ENCODE peak calls at places on chromosomes 11 and 22, in four cellular contexts. One of them, this sample, is unnamed.

GRCh38 chr11:1351278-1351937 is 38.3 kb upstream of the BRSK2 start:
- DNase-seq in RWPE1: peak
- DNase-seq in uterus: no peak
- DNase-seq in brain microvascular endothelial cell: no peak
- DNase-seq in this sample: no peak

GRCh38 chr11:59710136-59710847 is 3.4 kb downstream of the OR10V1 start:
- DNase-seq in brain microvascular endothelial cell: no peak
- DNase-seq in RWPE1: no peak
- DNase-seq in uterus: no peak
- DNase-seq in this sample: no peak

GRCh38 chr11:77073328-77074001 is 6.7 kb downstream of the CAPN5 start:
- DNase-seq in brain microvascular endothelial cell: peak
- DNase-seq in uterus: peak
- DNase-seq in RWPE1: peak
- DNase-seq in this sample: peak

GRCh38 chr11:48052183-48053040 is 72.1 kb downstream of the PTPRJ start:
- DNase-seq in uterus: no peak
- DNase-seq in brain microvascular endothelial cell: peak
- DNase-seq in RWPE1: peak
- DNase-seq in this sample: no peak

GRCh38 chr22:37664249-37665101 is 6.0 kb downstream of the PDXP start:
- DNase-seq in uterus: no peak
- DNase-seq in RWPE1: no peak
- DNase-seq in brain microvascular endothelial cell: no peak
- DNase-seq in this sample: peak

GRCh38 chr11:66967670-66968425 is 7.3 kb upstream of the C11orf86 start:
- DNase-seq in brain microvascular endothelial cell: peak
- DNase-seq in uterus: no peak
- DNase-seq in RWPE1: peak
- DNase-seq in this sample: no peak

GRCh38 chr22:38338772-38339379 is 21.6 kb upstream of the CSNK1E start:
- DNase-seq in RWPE1: no peak
- DNase-seq in uterus: no peak
- DNase-seq in brain microvascular endothelial cell: no peak
- DNase-seq in this sample: no peak

GRCh38 chr11:45026835-45027234 is 76.2 kb upstream of the TP53I11 start:
- DNase-seq in brain microvascular endothelial cell: no peak
- DNase-seq in RWPE1: no peak
- DNase-seq in uterus: no peak
- DNase-seq in this sample: peak

GRCh38 chr11:72735495-72736027 is 16.6 kb downstream of the ARAP1 start:
- DNase-seq in brain microvascular endothelial cell: peak
- DNase-seq in uterus: no peak
- DNase-seq in RWPE1: no peak
- DNase-seq in this sample: no peak

GRCh38 chr11:17652556-17652955 is 66.8 kb upstream of the MYOD1 start:
- DNase-seq in brain microvascular endothelial cell: no peak
- DNase-seq in uterus: no peak
- DNase-seq in RWPE1: no peak
- DNase-seq in this sample: no peak

GRCh38 chr11:14001597-14001996 is 39.1 kb downstream of the SPON1 start:
- DNase-seq in brain microvascular endothelial cell: no peak
- DNase-seq in RWPE1: no peak
- DNase-seq in uterus: no peak
- DNase-seq in this sample: no peak

GRCh38 chr11:103338621-103339484 is 229.6 kb downstream of the DYNC2H1 start:
- DNase-seq in brain microvascular endothelial cell: peak
- DNase-seq in RWPE1: no peak
- DNase-seq in uterus: no peak
- DNase-seq in this sample: no peak

GRCh38 chr11:95256204-95256819 is 25.3 kb upstream of the SESN3 start:
- DNase-seq in uterus: no peak
- DNase-seq in brain microvascular endothelial cell: peak
- DNase-seq in RWPE1: no peak
- DNase-seq in this sample: no peak

GRCh38 chr22:45709004-45709739 is 37.5 kb downstream of the ATXN10 start:
- DNase-seq in brain microvascular endothelial cell: no peak
- DNase-seq in uterus: no peak
- DNase-seq in RWPE1: peak
- DNase-seq in this sample: no peak

GRCh38 chr22:42763965-42764480 is 43.4 kb upstream of the A4GALT start:
- DNase-seq in uterus: no peak
- DNase-seq in RWPE1: no peak
- DNase-seq in brain microvascular endothelial cell: no peak
- DNase-seq in this sample: peak

GRCh38 chr11:35082322-35083180 is 56.4 kb upstream of the CD44 start:
- DNase-seq in uterus: peak
- DNase-seq in brain microvascular endothelial cell: peak
- DNase-seq in RWPE1: peak
- DNase-seq in this sample: no peak

GRCh38 chr22:23073506-23074229 is 3.3 kb downstream of the GNAZ start:
- DNase-seq in uterus: no peak
- DNase-seq in RWPE1: no peak
- DNase-seq in brain microvascular endothelial cell: no peak
- DNase-seq in this sample: no peak

GRCh38 chr11:64539711-64540420 is 51.2 kb upstream of the SLC22A12 start:
- DNase-seq in brain microvascular endothelial cell: no peak
- DNase-seq in uterus: no peak
- DNase-seq in RWPE1: no peak
- DNase-seq in this sample: no peak
- H3K27ac ChIP-seq in brain microvascular endothelial cell: no peak
- H3K27ac ChIP-seq in uterus: no peak
- H3K27ac ChIP-seq in RWPE1: peak
- H3K27ac ChIP-seq in this sample: no peak

GRCh38 chr22:28029201-28029948 is 110.3 kb upstream of the PITPNB start:
- DNase-seq in RWPE1: no peak
- DNase-seq in brain microvascular endothelial cell: peak
- DNase-seq in uterus: no peak
- DNase-seq in this sample: no peak
- H3K27ac ChIP-seq in RWPE1: peak
- H3K27ac ChIP-seq in brain microvascular endothelial cell: no peak
- H3K27ac ChIP-seq in uterus: peak
- H3K27ac ChIP-seq in this sample: no peak

GRCh38 chr22:29079218-29079901 is 6.5 kb downstream of the KREMEN1 start:
- DNase-seq in RWPE1: no peak
- DNase-seq in brain microvascular endothelial cell: no peak
- DNase-seq in uterus: no peak
- DNase-seq in this sample: no peak
- H3K27ac ChIP-seq in RWPE1: no peak
- H3K27ac ChIP-seq in brain microvascular endothelial cell: no peak
- H3K27ac ChIP-seq in uterus: peak
- H3K27ac ChIP-seq in this sample: no peak

GRCh38 chr11:85961930-85962363 is 106.8 kb downstream of the CCDC83 start:
- DNase-seq in brain microvascular endothelial cell: peak
- DNase-seq in RWPE1: peak
- DNase-seq in uterus: no peak
- DNase-seq in this sample: no peak
- H3K27ac ChIP-seq in brain microvascular endothelial cell: no peak
- H3K27ac ChIP-seq in RWPE1: no peak
- H3K27ac ChIP-seq in uterus: no peak
- H3K27ac ChIP-seq in this sample: peak

GRCh38 chr22:25014896-25015755 is 62.6 kb downstream of the KIAA1671 start:
- DNase-seq in brain microvascular endothelial cell: no peak
- DNase-seq in uterus: no peak
- DNase-seq in RWPE1: no peak
- DNase-seq in this sample: no peak

GRCh38 chr22:25016311-25016710 is 63.8 kb downstream of the KIAA1671 start:
- DNase-seq in uterus: no peak
- DNase-seq in brain microvascular endothelial cell: no peak
- DNase-seq in RWPE1: no peak
- DNase-seq in this sample: no peak

GRCh38 chr22:25013634-25014033 is 61.1 kb downstream of the KIAA1671 start:
- DNase-seq in uterus: no peak
- DNase-seq in RWPE1: peak
- DNase-seq in brain microvascular endothelial cell: no peak
- DNase-seq in this sample: no peak

GRCh38 chr22:25008666-25009065 is 56.1 kb downstream of the KIAA1671 start:
- DNase-seq in brain microvascular endothelial cell: no peak
- DNase-seq in RWPE1: no peak
- DNase-seq in uterus: no peak
- DNase-seq in this sample: no peak

DNA sequence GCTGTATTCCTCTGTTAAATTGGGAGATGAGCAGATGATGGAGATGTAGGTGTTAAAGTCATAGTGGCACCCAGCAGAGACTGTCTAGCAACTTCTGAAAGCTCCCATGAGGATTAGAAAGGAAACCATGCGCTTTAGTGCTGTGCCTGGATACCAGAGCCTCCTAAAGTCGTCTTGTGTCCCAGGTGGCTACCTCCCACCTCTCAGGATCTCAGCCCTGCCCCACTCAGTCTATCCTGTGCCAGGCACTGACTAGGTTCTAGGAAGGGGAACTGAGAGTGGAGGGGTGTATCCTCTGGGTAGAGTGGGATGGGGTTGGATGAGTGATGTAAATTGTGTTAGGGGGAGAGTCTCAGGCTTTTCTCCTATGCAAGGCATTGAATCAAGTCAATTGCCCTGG is 60.2 kb downstream of the KIAA1671 start:
- DNase-seq in brain microvascular endothelial cell: no peak
- DNase-seq in RWPE1: no peak
- DNase-seq in uterus: no peak
- DNase-seq in this sample: no peak
- H3K27ac ChIP-seq in brain microvascular endothelial cell: no peak
- H3K27ac ChIP-seq in RWPE1: peak
- H3K27ac ChIP-seq in uterus: peak
- H3K27ac ChIP-seq in this sample: no peak

GRCh38 chr11:75796091-75796435 is 18.9 kb upstream of the UVRAG start:
- DNase-seq in brain microvascular endothelial cell: no peak
- DNase-seq in RWPE1: no peak
- DNase-seq in uterus: no peak
- DNase-seq in this sample: no peak

GRCh38 chr11:75795276-75796090 is 19.5 kb upstream of the UVRAG start:
- DNase-seq in uterus: no peak
- DNase-seq in RWPE1: no peak
- DNase-seq in brain microvascular endothelial cell: no peak
- DNase-seq in this sample: no peak

GRCh38 chr11:75792997-75793800 is 21.8 kb upstream of the UVRAG start:
- DNase-seq in brain microvascular endothelial cell: no peak
- DNase-seq in RWPE1: no peak
- DNase-seq in uterus: no peak
- DNase-seq in this sample: no peak

GRCh38 chr11:75792127-75792731 is 22.8 kb upstream of the UVRAG start:
- DNase-seq in uterus: no peak
- DNase-seq in brain microvascular endothelial cell: no peak
- DNase-seq in RWPE1: no peak
- DNase-seq in this sample: no peak

GRCh38 chr11:75793966-75794365 is 21.0 kb upstream of the UVRAG start:
- DNase-seq in uterus: no peak
- DNase-seq in brain microvascular endothelial cell: no peak
- DNase-seq in RWPE1: no peak
- DNase-seq in this sample: no peak
- H3K27ac ChIP-seq in uterus: no peak
- H3K27ac ChIP-seq in brain microvascular endothelial cell: no peak
- H3K27ac ChIP-seq in RWPE1: no peak
- H3K27ac ChIP-seq in this sample: no peak

GRCh38 chr11:8263769-8264410 is at the start of gene LMO1:
- DNase-seq in uterus: peak
- DNase-seq in RWPE1: peak
- DNase-seq in brain microvascular endothelial cell: peak
- DNase-seq in this sample: peak

GRCh38 chr11:8261921-8262551 is 1.6 kb downstream of the LMO1 start:
- DNase-seq in brain microvascular endothelial cell: no peak
- DNase-seq in RWPE1: no peak
- DNase-seq in uterus: no peak
- DNase-seq in this sample: no peak

GRCh38 chr11:8262552-8263108 is 1.0 kb downstream of the LMO1 start:
- DNase-seq in brain microvascular endothelial cell: peak
- DNase-seq in uterus: peak
- DNase-seq in RWPE1: peak
- DNase-seq in this sample: no peak

GRCh38 chr11:8261316-8261715 is 2.4 kb downstream of the LMO1 start:
- DNase-seq in uterus: no peak
- DNase-seq in brain microvascular endothelial cell: no peak
- DNase-seq in RWPE1: no peak
- DNase-seq in this sample: no peak

DNA sequence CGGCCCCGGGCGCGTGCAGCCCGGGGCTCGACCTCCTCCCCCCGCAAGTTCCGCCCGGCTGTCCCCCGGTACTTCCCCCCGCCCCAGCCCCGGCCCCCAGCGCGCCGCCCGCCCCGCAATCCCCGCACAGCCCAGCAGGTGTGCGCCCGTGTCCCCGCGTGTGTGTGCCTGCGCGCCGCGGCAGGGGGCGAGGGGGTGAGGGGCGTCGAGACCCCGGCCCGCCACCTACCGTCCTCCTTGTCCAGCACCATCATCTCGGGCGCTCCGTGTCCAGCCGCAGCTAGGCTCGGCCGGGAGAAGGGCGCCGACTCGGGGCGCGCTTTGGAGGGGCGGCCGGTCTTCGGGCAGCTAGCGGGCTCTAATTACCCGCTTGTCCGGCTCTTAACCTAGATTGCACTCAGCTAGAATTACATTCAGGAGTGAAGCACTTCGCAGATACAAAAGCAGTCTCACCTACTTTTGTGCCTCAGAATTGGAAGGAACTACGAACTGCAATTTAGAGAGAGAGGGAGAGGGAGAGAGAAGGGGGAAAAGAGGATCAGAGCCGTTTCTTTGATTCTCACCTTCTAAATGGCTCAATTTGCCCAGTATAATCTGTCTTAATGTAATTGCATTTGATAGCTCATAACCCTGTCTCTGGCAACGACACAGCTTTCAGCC is 439 bp downstream of the LMO1 start:
- DNase-seq in uterus: no peak
- DNase-seq in brain microvascular endothelial cell: peak
- DNase-seq in RWPE1: no peak
- DNase-seq in this sample: no peak
- H3K27ac ChIP-seq in uterus: no peak
- H3K27ac ChIP-seq in brain microvascular endothelial cell: no peak
- H3K27ac ChIP-seq in RWPE1: peak
- H3K27ac ChIP-seq in this sample: no peak

This sample was measured in substantia nigra.